ENCODE peak calls at places on chromosomes 16 and 17, in four cellular contexts. One of them, this sample, is unnamed.

GRCh38 chr16:56812884-56813283 is 52.1 kb upstream of the SLC12A3 start:
- DNase-seq in A549: peak; percentile 46
- DNase-seq in SJSA1: no peak
- DNase-seq in HT-29: no peak
- DNase-seq in this sample: no peak

GRCh38 chr17:27975146-27976011 is 67.1 kb upstream of the NLK start:
- DNase-seq in A549: no peak
- DNase-seq in SJSA1: no peak
- DNase-seq in HT-29: no peak
- DNase-seq in this sample: no peak

GRCh38 chr17:78442648-78443128 is 64.2 kb downstream of the PGS1 start:
- DNase-seq in A549: no peak
- DNase-seq in SJSA1: no peak
- DNase-seq in HT-29: no peak
- DNase-seq in this sample: no peak

GRCh38 chr17:15886804-15887203 is 58.1 kb upstream of the ADORA2B start:
- DNase-seq in A549: no peak
- DNase-seq in SJSA1: no peak
- DNase-seq in HT-29: no peak
- DNase-seq in this sample: no peak

GRCh38 chr16:11016993-11017392 is 72.6 kb downstream of the CLEC16A start:
- DNase-seq in A549: peak; percentile 56
- DNase-seq in SJSA1: peak; percentile 39
- DNase-seq in HT-29: peak; percentile 30
- DNase-seq in this sample: peak; percentile 32

GRCh38 chr17:81248649-81249048 is 9.5 kb downstream of the NDUFAF8 start:
- DNase-seq in A549: no peak
- DNase-seq in SJSA1: no peak
- DNase-seq in HT-29: no peak
- DNase-seq in this sample: no peak

GRCh38 chr17:61517265-61517664 is 65.0 kb downstream of the TBX4 start:
- DNase-seq in A549: peak; percentile 26
- DNase-seq in SJSA1: no peak
- DNase-seq in HT-29: no peak
- DNase-seq in this sample: no peak

GRCh38 chr16:5668553-5668952 is 571.0 kb upstream of the EEF2KMT start:
- DNase-seq in A549: no peak
- DNase-seq in SJSA1: no peak
- DNase-seq in HT-29: no peak
- DNase-seq in this sample: no peak